ENCODE peak calls at places on chromosomes 5 and 9, in four cellular contexts. R is body of pancreas, A is ovary, T is kidney. S is an unnamed sample. For H3K4me1, the result is how much of the 10 kb centered on the place peaks cover.

GRCh38 chr5:52784741-52785140 is 3.0 kb upstream of the ITGA1 start:
- DNase-seq in R (no peak), A (no peak), T (no peak), S (no peak)

GRCh38 chr9:116247791-116248343 is 94.3 kb downstream of the PAPPA start:
- DNase-seq in T (no peak), R (no peak), A (no peak), S (no peak)

GRCh38 chr5:177449140-177450061 is 2.8 kb downstream of the PRR7 start:
- DNase-seq in A (no peak), T (no peak), R (no peak), S (no peak)

GRCh38 chr5:147893820-147894219 is 12.5 kb downstream of the C5orf46 start:
- DNase-seq in A (no peak), T (no peak), R (no peak), S (no peak)

GRCh38 chr9:101408374-101409078 is 9.9 kb downstream of the ZNF189 start:
- DNase-seq in T (no peak), R (no peak), A (no peak), S (no peak)

GRCh38 chr9:79731483-79731882 is 159.7 kb downstream of the TLE4 start:
- DNase-seq in A (no peak), T (no peak), R (no peak), S (no peak)

GRCh38 chr9:110443878-110444245 is 106.2 kb upstream of the TXNDC8 start:
- DNase-seq in T (no peak), A (no peak), R (no peak), S (no peak)

GRCh38 chr9:95947118-95947517 is 71.6 kb downstream of the ERCC6L2 start:
- DNase-seq in R (no peak), A (no peak), T (no peak), S (no peak)

GRCh38 chr5:17412760-17413671 is 85.0 kb upstream of the TAF11L2 start:
- DNase-seq in A (no peak), R (no peak), T (no peak), S (no peak)

GRCh38 chr5:139592289-139592688 is 31.1 kb downstream of the UBE2D2 start:
- DNase-seq in A (no peak), R (no peak), T (no peak), S (no peak)

GRCh38 chr5:139588962-139589361 is 27.8 kb downstream of the UBE2D2 start:
- DNase-seq in A (no peak), T (no peak), R (no peak), S (no peak)

GRCh38 chr5:139597134-139597533 is 36.0 kb downstream of the UBE2D2 start:
- DNase-seq in T (no peak), R (no peak), A (no peak), S (no peak)

GRCh38 chr5:139593716-139594319 is 32.7 kb downstream of the UBE2D2 start:
- DNase-seq in R (peak), T (no peak), A (no peak), S (no peak)
- H3K27ac ChIP-seq in R (no peak), T (no peak), A (no peak), S (peak)

DNA sequence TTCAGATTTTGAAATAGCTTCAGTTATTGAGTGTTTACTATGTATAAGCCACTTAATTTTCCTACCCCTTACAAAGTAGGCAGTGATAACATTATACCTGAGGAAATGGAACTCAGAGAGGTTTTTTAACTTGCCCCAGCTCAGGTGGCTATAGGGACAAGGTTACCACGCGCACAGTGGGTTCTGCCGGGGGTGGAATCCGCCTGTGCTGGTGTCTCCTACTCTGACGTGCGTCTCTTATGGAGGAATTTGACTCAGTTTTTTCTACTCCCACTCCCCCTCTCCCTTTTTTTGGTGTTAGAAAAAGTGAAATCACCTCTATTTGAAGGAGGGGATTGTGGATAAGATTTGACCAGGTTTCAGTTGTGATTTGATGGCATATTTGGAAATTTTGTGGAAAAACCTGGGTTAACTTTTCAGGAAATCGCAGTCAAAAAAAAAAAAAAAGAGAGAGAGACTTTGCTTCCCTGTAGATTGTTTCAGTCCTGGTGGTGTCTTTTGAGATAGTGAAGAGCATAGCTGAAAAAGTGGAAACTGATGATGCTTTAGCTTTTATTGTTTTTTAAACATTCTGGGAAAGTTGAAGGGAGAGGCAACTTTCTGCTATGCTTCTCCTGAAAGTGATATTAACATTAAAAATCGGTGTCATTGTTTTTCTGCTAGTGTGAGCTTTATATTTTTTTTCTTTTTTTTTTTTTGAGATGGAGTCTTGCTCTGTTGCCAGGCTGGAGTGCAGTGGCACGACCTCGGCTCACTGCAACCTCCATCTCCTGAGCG is 15.9 kb downstream of the TRIO start:
- DNase-seq in A (no peak), R (no peak), T (no peak), S (no peak)
- H3K4me1 ChIP-seq in A (under half), R (under half), T (under half), S (under half)

GRCh38 chr9:124813496-124814177 is 36.7 kb downstream of the OLFML2A start:
- DNase-seq in R (no peak), T (no peak), A (no peak), S (no peak)

GRCh38 chr9:124810513-124811355 is 33.8 kb downstream of the OLFML2A start:
- DNase-seq in T (no peak), A (no peak), R (peak), S (peak)

GRCh38 chr9:124813041-124813440 is 36.1 kb downstream of the OLFML2A start:
- DNase-seq in A (no peak), T (peak), R (no peak), S (no peak)

GRCh38 chr9:124814178-124814535 is 37.2 kb downstream of the OLFML2A start:
- DNase-seq in R (no peak), T (no peak), A (no peak), S (no peak)

DNA sequence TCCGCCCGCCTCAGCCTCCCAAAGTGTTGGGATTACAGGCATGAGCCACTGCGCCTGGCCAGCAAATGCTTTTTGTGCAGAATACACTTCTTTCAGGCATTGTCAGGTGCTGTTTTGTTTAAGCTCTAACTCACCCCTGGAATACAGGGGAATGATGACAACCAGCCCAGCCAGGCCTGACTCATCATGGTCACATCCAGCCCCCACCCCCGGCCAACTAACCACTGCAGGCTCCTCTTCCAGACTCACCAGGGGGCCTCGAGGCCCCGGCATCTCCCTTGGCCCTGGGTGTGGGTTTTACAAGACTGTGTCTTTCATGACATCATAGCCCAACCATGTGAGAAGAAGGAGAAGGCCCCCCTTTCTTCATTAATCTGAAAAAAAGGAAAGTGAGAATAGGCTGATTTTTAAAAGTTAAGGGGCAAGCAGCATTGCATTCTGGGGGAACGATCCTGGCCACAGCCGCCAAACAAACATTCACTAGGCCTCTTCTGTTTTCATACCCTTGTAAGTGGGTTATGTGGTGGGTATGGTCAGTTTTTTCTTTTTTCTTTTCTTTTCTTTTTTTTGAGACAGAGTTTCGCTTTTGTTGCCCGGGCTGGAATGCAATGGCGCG is 35.6 kb downstream of the OLFML2A start:
- DNase-seq in A (no peak), T (peak), R (no peak), S (peak)
- H3K27ac ChIP-seq in A (no peak), T (no peak), R (no peak), S (peak)

GRCh38 chr5:78507531-78507930 is 141.0 kb downstream of the LHFPL2 start:
- DNase-seq in R (no peak), A (no peak), T (no peak), S (no peak)
- H3K4me1 ChIP-seq in R (half or more), A (under half), T (under half), S (under half)

GRCh38 chr5:181235689-181236366 is 7.9 kb downstream of the RACK1 start:
- DNase-seq in A (no peak), T (no peak), R (no peak), S (no peak)

GRCh38 chr5:181236471-181236870 is 7.2 kb downstream of the RACK1 start:
- DNase-seq in R (no peak), A (no peak), T (no peak), S (no peak)

GRCh38 chr5:181235323-181235688 is 8.4 kb downstream of the RACK1 start:
- DNase-seq in R (no peak), T (no peak), A (no peak), S (no peak)

GRCh38 chr5:181237758-181238385 is 5.8 kb downstream of the RACK1 start:
- DNase-seq in A (no peak), T (no peak), R (no peak), S (no peak)

DNA sequence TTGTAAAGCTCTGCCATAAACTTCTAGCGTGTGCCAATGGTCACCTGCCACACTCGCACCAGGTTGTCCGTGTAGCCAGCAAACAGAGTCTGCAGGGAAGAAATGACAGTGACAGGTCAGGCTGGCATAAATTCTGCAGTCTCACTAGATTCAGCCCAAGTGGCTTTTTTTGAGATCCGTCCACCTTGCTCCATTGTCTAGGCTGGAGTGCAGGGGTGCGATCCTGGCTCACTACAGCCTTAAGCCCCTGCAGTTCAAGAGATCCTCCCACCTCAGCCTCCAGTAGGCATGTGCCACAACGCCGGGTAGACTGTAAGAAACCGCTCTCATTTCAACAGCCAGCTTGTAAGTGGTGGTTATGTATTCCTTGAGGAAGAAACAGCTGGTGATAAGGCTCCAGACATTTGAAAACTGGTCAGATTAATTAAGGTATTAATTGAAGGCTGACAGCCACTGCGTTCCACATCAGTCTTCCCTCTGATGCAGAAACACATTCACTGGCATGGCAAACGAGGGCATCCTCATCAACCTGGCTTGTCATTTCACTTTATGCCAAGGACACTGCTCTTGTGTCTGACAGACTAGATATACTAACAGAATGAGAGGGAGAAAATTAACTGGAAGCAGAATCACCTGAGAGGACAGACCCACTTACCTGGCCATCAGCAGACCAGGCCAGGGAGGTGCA is 6.6 kb downstream of the RACK1 start:
- DNase-seq in R (no peak), T (no peak), A (no peak), S (no peak)
- H3K27ac ChIP-seq in R (no peak), T (no peak), A (no peak), S (peak)

GRCh38 chr9:124698265-124698664 is 72.8 kb downstream of the NR6A1 start:
- DNase-seq in R (no peak), T (no peak), A (no peak), S (no peak)

GRCh38 chr9:124695280-124695890 is 75.7 kb downstream of the NR6A1 start:
- DNase-seq in T (peak), A (no peak), R (no peak), S (peak)

GRCh38 chr9:124696101-124696500 is 75.0 kb downstream of the NR6A1 start:
- DNase-seq in T (no peak), R (no peak), A (no peak), S (no peak)

GRCh38 chr9:124699575-124699974 is 71.5 kb downstream of the NR6A1 start:
- DNase-seq in A (no peak), R (no peak), T (no peak), S (no peak)

DNA sequence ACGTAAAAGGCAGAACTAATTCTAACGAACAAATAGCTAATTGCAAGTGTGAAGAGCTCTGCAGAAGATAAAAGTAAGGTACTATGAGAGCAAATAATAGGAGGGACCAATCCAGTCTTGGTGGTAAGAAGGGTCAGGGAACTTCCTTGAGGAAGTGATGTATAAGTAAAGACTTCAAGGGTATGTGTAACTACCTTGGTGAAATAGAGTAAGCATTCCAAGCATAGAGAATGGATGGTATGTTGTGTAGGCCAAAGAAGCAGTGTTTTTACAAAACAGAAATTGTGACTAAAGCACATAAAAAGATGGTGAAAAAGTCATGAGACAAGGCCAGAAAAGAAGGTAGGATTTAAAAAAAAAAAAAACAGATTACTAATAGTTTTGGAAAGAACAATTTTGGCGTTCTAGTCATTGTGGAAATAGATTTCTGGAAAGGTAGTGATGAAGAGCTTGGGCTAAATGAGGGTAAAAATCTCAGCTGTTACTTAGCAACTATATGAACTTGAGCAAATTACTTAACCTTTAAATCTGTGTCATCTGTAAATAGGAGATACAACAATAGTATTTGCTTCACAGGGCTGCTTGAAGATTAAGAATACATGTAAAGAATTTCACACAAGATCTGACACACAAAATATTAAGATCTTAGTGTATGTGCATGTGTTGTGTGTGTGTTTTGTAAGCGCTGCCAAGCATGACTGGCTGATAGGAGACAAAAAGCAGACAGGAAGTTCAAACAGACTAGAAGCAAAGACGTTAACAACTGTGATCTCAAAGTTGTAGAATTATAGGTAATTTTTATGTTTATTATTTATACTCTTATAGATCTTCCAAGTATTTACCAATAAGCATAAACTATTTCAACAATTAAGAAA is 73.5 kb downstream of the NR6A1 start:
- DNase-seq in T (no peak), A (no peak), R (no peak), S (no peak)
- H3K4me1 ChIP-seq in T (under half), A (under half), R (under half), S (half or more)

GRCh38 chr5:29853711-29854110 is 1339.8 kb upstream of the CDH6 start:
- DNase-seq in A (no peak), T (no peak), R (no peak), S (no peak)
- H3K27ac ChIP-seq in A (no peak), T (no peak), R (no peak), S (no peak)

GRCh38 chr5:135388860-135389435 is 10.1 kb downstream of the MACROH2A1 start:
- DNase-seq in A (no peak), T (no peak), R (no peak), S (no peak)

GRCh38 chr5:135392256-135392655 is 6.8 kb downstream of the MACROH2A1 start:
- DNase-seq in T (no peak), A (no peak), R (no peak), S (no peak)

GRCh38 chr5:135391869-135392255 is 7.2 kb downstream of the MACROH2A1 start:
- DNase-seq in T (no peak), R (no peak), A (no peak), S (no peak)

GRCh38 chr5:135393229-135393628 is 5.8 kb downstream of the MACROH2A1 start:
- DNase-seq in T (no peak), R (no peak), A (no peak), S (no peak)

DNA sequence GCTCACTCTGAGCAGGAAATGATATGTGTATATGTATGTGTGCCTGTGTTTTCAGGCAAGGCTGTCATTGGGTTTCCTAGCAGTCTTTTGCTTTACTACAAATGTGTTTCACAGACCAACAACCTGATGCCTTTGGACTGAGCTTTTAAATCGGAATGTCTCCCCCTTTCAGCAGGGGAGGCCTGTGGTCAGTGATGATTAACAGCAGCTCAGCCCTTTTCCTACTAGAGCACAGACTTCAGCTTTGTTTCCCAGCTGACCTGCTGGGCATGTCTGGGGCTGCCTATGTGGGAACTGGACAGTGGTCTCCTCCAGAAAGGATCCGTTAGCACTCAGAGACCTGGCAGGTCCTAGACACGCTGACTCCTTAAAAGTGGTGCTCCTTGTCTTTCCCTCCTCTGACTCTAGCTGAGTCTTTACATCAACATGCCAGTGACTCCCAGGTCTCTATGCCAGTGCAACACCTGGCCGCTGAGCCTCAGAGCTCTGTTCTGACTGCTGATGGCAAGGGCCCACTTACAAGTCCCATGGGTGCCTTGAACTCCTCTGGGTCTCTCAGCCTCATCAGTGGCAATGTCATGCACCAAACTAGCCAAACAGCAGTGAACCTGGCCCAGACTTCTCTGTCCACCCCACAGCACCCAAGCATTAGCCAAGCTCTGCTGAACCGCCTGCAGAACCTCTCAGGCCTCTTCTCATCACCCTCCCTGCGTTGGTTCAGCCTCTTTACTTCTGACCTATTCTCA is 7.7 kb downstream of the MACROH2A1 start:
- DNase-seq in A (no peak), T (no peak), R (no peak), S (no peak)
- H3K4me1 ChIP-seq in A (under half), T (under half), R (under half), S (half or more)

GRCh38 chr9:92722386-92723298 is 42.0 kb downstream of the BICD2 start:
- DNase-seq in A (no peak), T (no peak), R (no peak), S (no peak)

GRCh38 chr9:92720807-92721535 is 43.7 kb downstream of the BICD2 start:
- DNase-seq in A (no peak), R (no peak), T (no peak), S (no peak)

GRCh38 chr9:92720209-92720765 is 44.3 kb downstream of the BICD2 start:
- DNase-seq in T (no peak), A (no peak), R (no peak), S (peak)

GRCh38 chr9:92723299-92723625 is 41.4 kb downstream of the BICD2 start:
- DNase-seq in A (no peak), R (no peak), T (no peak), S (peak)

DNA sequence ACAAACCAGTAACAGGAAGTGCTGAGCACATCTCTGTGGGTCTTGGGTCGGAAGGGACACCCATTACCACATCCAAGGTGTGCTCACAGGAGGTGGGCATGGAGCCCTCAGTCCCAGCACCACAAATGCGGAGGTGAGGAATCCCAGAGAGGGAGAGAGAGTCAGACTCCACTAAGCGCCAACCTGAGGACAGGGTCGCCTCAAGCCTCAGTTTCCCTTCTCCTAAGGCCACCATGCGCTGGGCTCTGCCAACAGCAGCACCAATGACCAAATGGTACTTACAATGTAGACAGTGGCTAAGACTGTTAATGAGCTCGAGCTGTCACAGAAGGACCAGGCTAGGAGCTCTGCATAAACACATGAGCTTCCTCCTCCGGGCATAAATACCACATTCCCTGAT is 43.1 kb downstream of the BICD2 start:
- DNase-seq in A (no peak), R (no peak), T (no peak), S (no peak)
- H3K27ac ChIP-seq in A (no peak), R (no peak), T (no peak), S (no peak)

S was measured in RWPE2.